ENCODE peak calls at places on chromosome 17, in nine cellular contexts. L is NCI-H1436; W is choroid plexus epithelial cell; M is stimulated activated CD4-positive, alpha-beta T cell treated with anti-CD3 and anti-CD28 coated beads, Interleukin-15, amount 100 ng/mL, for 48 hours; A is A172; Q is left lung; R is esophagus squamous epithelium; J is IMR-90; S is amniotic stem cell. I is an unnamed sample.
A peak's percentile ranks its signal among the peaks of the same experiment; 100 is the strongest.

GRCh38 chr17:61487161-61487654 is 35.0 kb downstream of the TBX4 start:
- DNase-seq in L (no peak), J (no peak), R (no peak), Q (peak; percentile 50), S (no peak), A (no peak), W (no peak), M (no peak), I (no peak)

GRCh38 chr17:14756469-14756868 is 455.6 kb downstream of the HS3ST3B1 start:
- DNase-seq in J (no peak), W (no peak), L (no peak), M (no peak), R (no peak), S (no peak), A (no peak), Q (no peak), I (no peak)

GRCh38 chr17:29093090-29093871 is 50.3 kb downstream of the PIPOX start:
- DNase-seq in A (no peak), W (no peak), J (no peak), S (no peak), M (no peak), Q (peak; percentile 51), R (no peak), L (no peak), I (no peak)

GRCh38 chr17:82497483-82498405 is 21.8 kb upstream of the FOXK2 start:
- DNase-seq in A (no peak), L (no peak), J (peak; percentile 82), W (peak; percentile 35), M (no peak), R (no peak), Q (peak; percentile 85), S (no peak), I (peak; percentile 37)

GRCh38 chr17:46764709-46765401 is 53.6 kb downstream of the WNT3 start:
- DNase-seq in L (no peak), R (no peak), M (no peak), A (peak; percentile 94), Q (peak; percentile 84), W (peak; percentile 69), S (no peak), J (peak; percentile 86), I (no peak)

GRCh38 chr17:63120406-63120805 is 154.4 kb downstream of the TANC2 start:
- DNase-seq in L (no peak), W (peak; percentile 28), M (no peak), J (peak; percentile 54), Q (no peak), A (no peak), S (no peak), R (no peak), I (no peak)

GRCh38 chr17:7191571-7192270 is 12.6 kb upstream of the ASGR1 start:
- DNase-seq in S (peak; percentile 9), M (no peak), R (no peak), J (peak; percentile 31), A (no peak), W (peak; percentile 46), Q (no peak), L (no peak), I (peak; percentile 42)

GRCh38 chr17:75589017-75589918 is 1.7 kb downstream of the MYO15B start:
- DNase-seq in R (peak; percentile 69), A (peak; percentile 60), L (peak; percentile 96), S (peak; percentile 67), M (peak; percentile 93), Q (peak; percentile 100), W (peak; percentile 79), J (peak; percentile 64), I (peak; percentile 97)

GRCh38 chr17:80678621-80679020 is 134.0 kb downstream of the RPTOR start:
- DNase-seq in L (no peak), R (no peak), M (peak; percentile 53), S (no peak), A (peak; percentile 84), W (peak; percentile 78), Q (no peak), J (peak; percentile 91), I (no peak)

GRCh38 chr17:67514998-67515397 is 137.9 kb downstream of the PITPNC1 start:
- DNase-seq in J (no peak), R (no peak), W (no peak), S (no peak), Q (no peak), A (no peak), L (no peak), M (no peak), I (no peak)

GRCh38 chr17:17779015-17779611 is 57.7 kb downstream of the SREBF1 start:
- DNase-seq in W (no peak), L (no peak), A (no peak), Q (no peak), R (no peak), S (no peak), J (no peak), M (no peak), I (no peak)

GRCh38 chr17:4293572-4293971 is 29.8 kb upstream of the ANKFY1 start:
- DNase-seq in L (no peak), S (no peak), A (no peak), Q (no peak), W (no peak), J (no peak), M (no peak), R (no peak), I (no peak)

GRCh38 chr17:77070888-77071279 is 69.9 kb upstream of the SEC14L1 start:
- DNase-seq in W (no peak), A (no peak), L (no peak), Q (peak; percentile 6), R (no peak), J (no peak), S (no peak), M (no peak), I (no peak)

I was measured in NCI-H524.